ENCODE peak calls at places on chromosomes 4 and X, in eight cellular contexts. Q, X, A, G, Z, S, F and Y are unnamed samples.

GRCh38 chr4:183398298-183399129 is 45.9 kb upstream of the CDKN2AIP start:
- DNase-seq in Q (peak; percentile 59), X (peak; percentile 76), A (peak; percentile 49), G (peak; percentile 76), Z (peak; percentile 57), S (peak; percentile 62), F (peak; percentile 70), Y (peak; percentile 56)

GRCh38 chr4:177573487-177573886 is 131.2 kb upstream of the AGA start:
- DNase-seq in Q (peak; percentile 88), X (no peak), A (peak; percentile 88), G (peak; percentile 70), Z (no peak), S (peak; percentile 39), F (no peak), Y (no peak)

GRCh38 chr4:92234393-92235176 is 69.2 kb upstream of the GRID2 start:
- DNase-seq in Q (peak; percentile 94), X (no peak), A (peak; percentile 97), G (peak; percentile 82), Z (no peak), S (peak; percentile 92), F (no peak), Y (no peak)

GRCh38 chrX:111634823-111635410 is 46.1 kb upstream of the ALG13 start:
- DNase-seq in Q (peak; percentile 33), X (no peak), A (peak; percentile 69), G (no peak), Z (no peak), S (no peak), F (no peak), Y (no peak)

GRCh38 chr4:120000591-120001296 is 65.9 kb downstream of the MAD2L1 start:
- DNase-seq in Q (no peak), X (no peak), A (no peak), G (no peak), Z (no peak), S (no peak), F (no peak), Y (no peak)

GRCh38 chr4:78651250-78651860 is 99.8 kb downstream of the ANXA3 start:
- DNase-seq in Q (no peak), X (no peak), A (no peak), G (no peak), Z (no peak), S (no peak), F (no peak), Y (no peak)

GRCh38 chr4:106647451-106647850 is 278.9 kb upstream of the GIMD1 start:
- DNase-seq in Q (no peak), X (no peak), A (no peak), G (no peak), Z (no peak), S (no peak), F (no peak), Y (no peak)

GRCh38 chr4:41815478-41815877 is 67.0 kb upstream of the PHOX2B start:
- DNase-seq in Q (peak; percentile 16), X (no peak), A (peak; percentile 47), G (no peak), Z (no peak), S (no peak), F (no peak), Y (no peak)

GRCh38 chr4:32147446-32148064 is 1427.4 kb downstream of the PCDH7 start:
- DNase-seq in Q (peak; percentile 25), X (no peak), A (peak; percentile 25), G (no peak), Z (no peak), S (no peak), F (no peak), Y (no peak)

GRCh38 chrX:101410461-101410860 is 2.4 kb downstream of the HNRNPH2 start:
- DNase-seq in Q (peak; percentile 37), X (no peak), A (peak; percentile 66), G (no peak), Z (no peak), S (no peak), F (no peak), Y (no peak)

GRCh38 chrX:140712413-140713173 is 3.0 kb downstream of the LINC00632 start:
- DNase-seq in Q (no peak), X (peak; percentile 38), A (no peak), G (peak; percentile 34), Z (no peak), S (peak; percentile 74), F (peak; percentile 1), Y (peak; percentile 42)

GRCh38 chr4:101290651-101291050 is 56.7 kb downstream of the PPP3CA start:
- DNase-seq in Q (no peak), X (no peak), A (no peak), G (no peak), Z (no peak), S (no peak), F (no peak), Y (no peak)

GRCh38 chr4:119010909-119011606 is 122.4 kb downstream of the SYNPO2 start:
- DNase-seq in Q (no peak), X (no peak), A (no peak), G (peak; percentile 17), Z (no peak), S (no peak), F (no peak), Y (no peak)

GRCh38 chr4:5770051-5770450 is 59.0 kb downstream of the EVC start:
- DNase-seq in Q (no peak), X (no peak), A (no peak), G (no peak), Z (no peak), S (no peak), F (no peak), Y (no peak)

GRCh38 chr4:33316033-33316432 is 2595.9 kb downstream of the PCDH7 start:
- DNase-seq in Q (no peak), X (no peak), A (peak; percentile 54), G (no peak), Z (no peak), S (no peak), F (no peak), Y (no peak)

GRCh38 chrX:13159886-13160285 is 115.5 kb upstream of the FAM9C start:
- DNase-seq in Q (no peak), X (no peak), A (no peak), G (peak; percentile 67), Z (no peak), S (no peak), F (no peak), Y (no peak)

GRCh38 chr4:93147524-93148212 is 680.9 kb upstream of the ATOH1 start:
- DNase-seq in Q (no peak), X (no peak), A (no peak), G (no peak), Z (no peak), S (no peak), F (no peak), Y (no peak)

GRCh38 chr4:42985971-42986370 is 93.5 kb downstream of the GRXCR1 start:
- DNase-seq in Q (no peak), X (no peak), A (no peak), G (no peak), Z (no peak), S (no peak), F (no peak), Y (no peak)

GRCh38 chrX:20320461-20321159 is 53.9 kb upstream of the RPS6KA3 start:
- DNase-seq in Q (no peak), X (no peak), A (no peak), G (no peak), Z (peak; percentile 16), S (no peak), F (no peak), Y (no peak)

GRCh38 chrX:15946783-15947550 is 92.4 kb upstream of the AP1S2 start:
- DNase-seq in Q (peak; percentile 92), X (no peak), A (peak; percentile 86), G (peak; percentile 87), Z (no peak), S (peak; percentile 67), F (no peak), Y (no peak)

GRCh38 chrX:77779695-77780094 is 6.3 kb downstream of the ATRX start:
- DNase-seq in Q (no peak), X (no peak), A (no peak), G (no peak), Z (no peak), S (no peak), F (no peak), Y (no peak)

DNA sequence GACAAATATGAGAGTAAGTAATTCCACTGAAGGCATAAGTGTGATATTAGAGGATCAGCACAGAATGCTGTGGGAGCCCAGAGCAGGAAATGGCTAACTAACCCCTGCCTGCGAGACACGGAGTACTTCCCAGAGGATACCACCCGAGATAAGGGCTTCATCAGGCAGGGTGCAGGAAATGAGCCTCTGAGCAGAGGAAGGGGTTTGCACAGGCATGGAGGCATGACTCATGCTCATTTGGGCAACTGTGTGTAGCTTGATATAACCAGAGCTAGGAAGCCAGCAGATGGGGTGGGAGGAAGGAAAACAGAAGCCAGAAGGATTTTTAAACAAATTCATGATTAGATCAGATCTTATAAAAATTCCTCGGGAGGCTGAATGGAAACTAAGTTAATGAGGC is 70.0 kb upstream of the TSPAN5 start:
- DNase-seq in Q (peak; percentile 62), X (no peak), A (peak; percentile 49), G (peak; percentile 30), Z (no peak), S (peak; percentile 70), F (no peak), Y (no peak)
- TF ChIP-seq CTCF in Q (no peak), X (no peak), A (peak; percentile 43), G (no peak), Z (no peak), S (no peak), F (no peak), Y (no peak)

GRCh38 chrX:27336466-27337091 is 126.6 kb downstream of the PPP4R3C start:
- DNase-seq in Q (peak; percentile 16), X (peak; percentile 36), A (peak; percentile 2), G (no peak), Z (no peak), S (peak; percentile 15), F (peak; percentile 52), Y (no peak)
- TF ChIP-seq CTCF in Q (peak; percentile 97), X (peak; percentile 50), A (peak; percentile 59), G (peak; percentile 45), Z (no peak), S (peak; percentile 87), F (peak; percentile 68), Y (peak; percentile 74)

DNA sequence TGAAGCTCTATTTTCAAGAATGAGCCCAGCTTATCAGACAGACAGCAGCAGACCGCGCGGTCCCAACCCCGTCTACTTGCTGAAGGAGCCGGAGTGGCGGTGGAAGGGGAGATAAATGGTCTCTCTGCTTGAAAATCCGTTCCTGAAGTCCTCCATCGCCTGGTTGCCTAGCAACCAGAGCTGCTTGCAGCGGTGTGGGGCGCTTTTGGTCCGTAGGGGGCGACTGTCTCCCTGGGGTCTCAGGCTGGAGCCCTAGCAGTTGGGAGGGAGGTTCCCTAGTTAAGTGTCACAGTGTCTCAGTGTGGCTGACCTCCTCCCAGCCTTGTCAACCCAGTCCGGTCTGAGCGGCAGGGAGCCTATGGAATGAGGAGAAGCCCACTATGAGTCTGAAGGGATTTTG is 8.3 kb upstream of the DLG3 start:
- DNase-seq in Q (no peak), X (no peak), A (no peak), G (no peak), Z (no peak), S (no peak), F (no peak), Y (no peak)
- TF ChIP-seq CTCF in Q (no peak), X (no peak), A (peak; percentile 4), G (no peak), Z (no peak), S (peak; percentile 35), F (no peak), Y (peak; percentile 49)

GRCh38 chr4:113872426-113873260 is 106.8 kb downstream of the ARSJ start:
- DNase-seq in Q (no peak), X (no peak), A (peak; percentile 12), G (peak; percentile 47), Z (no peak), S (no peak), F (no peak), Y (no peak)
- TF ChIP-seq CTCF in Q (no peak), X (no peak), A (no peak), G (no peak), Z (no peak), S (no peak), F (no peak), Y (no peak)

GRCh38 chr4:147839651-147840050 is 107.8 kb downstream of the ARHGAP10 start:
- DNase-seq in Q (no peak), X (no peak), A (no peak), G (no peak), Z (no peak), S (no peak), F (no peak), Y (no peak)
- TF ChIP-seq CTCF in Q (no peak), X (no peak), A (no peak), G (no peak), Z (no peak), S (no peak), F (no peak), Y (no peak)